ENCODE peak calls at places on chromosomes 11 and 22, in nine cellular contexts. One of them, this sample, is unnamed. For H3K9me3, the result is how much of the 10 kb centered on the place peaks cover.

GRCh38 chr11:86257446-86257845 is 12.9 kb downstream of the EED start:
- DNase-seq in pancreas: no peak
- DNase-seq in breast epithelium: no peak
- DNase-seq in aorta: no peak
- DNase-seq in T-helper 17 cell: no peak
- DNase-seq in SJSA1: no peak
- DNase-seq in upper lobe of right lung: no peak
- DNase-seq in HCT116: no peak
- DNase-seq in IMR-90: no peak
- DNase-seq in this sample: no peak

GRCh38 chr11:68019486-68019885 is 9.4 kb downstream of the ALDH3B1 start:
- DNase-seq in pancreas: peak
- DNase-seq in breast epithelium: no peak
- DNase-seq in aorta: no peak
- DNase-seq in T-helper 17 cell: no peak
- DNase-seq in SJSA1: no peak
- DNase-seq in upper lobe of right lung: no peak
- DNase-seq in HCT116: no peak
- DNase-seq in IMR-90: no peak
- DNase-seq in this sample: no peak

GRCh38 chr11:104339383-104339831 is 175.5 kb upstream of the PDGFD start:
- DNase-seq in pancreas: peak
- DNase-seq in breast epithelium: no peak
- DNase-seq in aorta: no peak
- DNase-seq in T-helper 17 cell: no peak
- DNase-seq in SJSA1: no peak
- DNase-seq in upper lobe of right lung: no peak
- DNase-seq in HCT116: no peak
- DNase-seq in IMR-90: no peak
- DNase-seq in this sample: no peak

GRCh38 chr11:74719011-74719410 is 12.2 kb downstream of the CHRDL2 start:
- DNase-seq in pancreas: no peak
- DNase-seq in breast epithelium: no peak
- DNase-seq in aorta: no peak
- DNase-seq in T-helper 17 cell: no peak
- DNase-seq in SJSA1: no peak
- DNase-seq in upper lobe of right lung: no peak
- DNase-seq in HCT116: no peak
- DNase-seq in IMR-90: no peak
- DNase-seq in this sample: no peak

GRCh38 chr11:12201016-12201985 is 90.9 kb downstream of the MICAL2 start:
- DNase-seq in pancreas: no peak
- DNase-seq in breast epithelium: no peak
- DNase-seq in aorta: peak
- DNase-seq in T-helper 17 cell: no peak
- DNase-seq in SJSA1: no peak
- DNase-seq in upper lobe of right lung: peak
- DNase-seq in HCT116: no peak
- DNase-seq in IMR-90: peak
- DNase-seq in this sample: peak

GRCh38 chr11:15975742-15976141 is 380.6 kb downstream of the SOX6 start:
- DNase-seq in pancreas: no peak
- DNase-seq in breast epithelium: no peak
- DNase-seq in aorta: no peak
- DNase-seq in T-helper 17 cell: no peak
- DNase-seq in SJSA1: peak
- DNase-seq in upper lobe of right lung: no peak
- DNase-seq in HCT116: no peak
- DNase-seq in IMR-90: no peak
- DNase-seq in this sample: no peak

GRCh38 chr11:587978-588380 is 11.7 kb downstream of the PHRF1 start:
- DNase-seq in pancreas: peak
- DNase-seq in breast epithelium: no peak
- DNase-seq in aorta: no peak
- DNase-seq in T-helper 17 cell: no peak
- DNase-seq in SJSA1: no peak
- DNase-seq in upper lobe of right lung: peak
- DNase-seq in HCT116: no peak
- DNase-seq in IMR-90: peak
- DNase-seq in this sample: no peak

GRCh38 chr11:46322759-46323158 is 24.5 kb upstream of the DGKZ start:
- DNase-seq in pancreas: no peak
- DNase-seq in breast epithelium: no peak
- DNase-seq in aorta: no peak
- DNase-seq in T-helper 17 cell: no peak
- DNase-seq in SJSA1: peak
- DNase-seq in upper lobe of right lung: no peak
- DNase-seq in HCT116: peak
- DNase-seq in IMR-90: peak
- DNase-seq in this sample: peak

GRCh38 chr22:21764038-21764804 is 28.6 kb upstream of the YPEL1 start:
- DNase-seq in pancreas: no peak
- DNase-seq in breast epithelium: no peak
- DNase-seq in aorta: peak
- DNase-seq in T-helper 17 cell: no peak
- DNase-seq in SJSA1: no peak
- DNase-seq in upper lobe of right lung: peak
- DNase-seq in HCT116: no peak
- DNase-seq in IMR-90: no peak
- DNase-seq in this sample: no peak

GRCh38 chr11:122023614-122024250 is 92.3 kb downstream of the BLID start:
- DNase-seq in pancreas: no peak
- DNase-seq in breast epithelium: no peak
- DNase-seq in aorta: no peak
- DNase-seq in T-helper 17 cell: no peak
- DNase-seq in SJSA1: no peak
- DNase-seq in upper lobe of right lung: no peak
- DNase-seq in HCT116: no peak
- DNase-seq in IMR-90: no peak
- DNase-seq in this sample: no peak

GRCh38 chr11:7204778-7205177 is 46.9 kb upstream of the SYT9 start:
- DNase-seq in pancreas: no peak
- DNase-seq in breast epithelium: no peak
- DNase-seq in aorta: no peak
- DNase-seq in T-helper 17 cell: no peak
- DNase-seq in SJSA1: no peak
- DNase-seq in upper lobe of right lung: no peak
- DNase-seq in HCT116: no peak
- DNase-seq in IMR-90: no peak
- DNase-seq in this sample: no peak

GRCh38 chr11:44970293-44970692 is 19.6 kb upstream of the TP53I11 start:
- DNase-seq in pancreas: no peak
- DNase-seq in breast epithelium: no peak
- DNase-seq in aorta: no peak
- DNase-seq in T-helper 17 cell: no peak
- DNase-seq in SJSA1: no peak
- DNase-seq in upper lobe of right lung: no peak
- DNase-seq in HCT116: no peak
- DNase-seq in IMR-90: no peak
- DNase-seq in this sample: no peak

GRCh38 chr11:73950869-73951710 is at the start of gene DNAJB13:
- DNase-seq in pancreas: no peak
- DNase-seq in breast epithelium: no peak
- DNase-seq in aorta: no peak
- DNase-seq in T-helper 17 cell: no peak
- DNase-seq in SJSA1: no peak
- DNase-seq in upper lobe of right lung: no peak
- DNase-seq in HCT116: peak
- DNase-seq in IMR-90: peak
- DNase-seq in this sample: peak

GRCh38 chr11:34194576-34195335 is 89.3 kb downstream of the NAT10 start:
- DNase-seq in pancreas: no peak
- DNase-seq in breast epithelium: no peak
- DNase-seq in aorta: no peak
- DNase-seq in T-helper 17 cell: no peak
- DNase-seq in SJSA1: no peak
- DNase-seq in upper lobe of right lung: no peak
- DNase-seq in HCT116: no peak
- DNase-seq in IMR-90: peak
- DNase-seq in this sample: peak

GRCh38 chr11:69067200-69067599 is 18.5 kb downstream of the TPCN2 start:
- DNase-seq in pancreas: peak
- DNase-seq in breast epithelium: no peak
- DNase-seq in aorta: no peak
- DNase-seq in T-helper 17 cell: no peak
- DNase-seq in SJSA1: no peak
- DNase-seq in upper lobe of right lung: no peak
- DNase-seq in HCT116: no peak
- DNase-seq in IMR-90: no peak
- DNase-seq in this sample: no peak

GRCh38 chr22:34015642-34016041 is 95.4 kb upstream of the LARGE1 start:
- DNase-seq in pancreas: no peak
- DNase-seq in breast epithelium: no peak
- DNase-seq in aorta: no peak
- DNase-seq in T-helper 17 cell: no peak
- DNase-seq in SJSA1: no peak
- DNase-seq in upper lobe of right lung: no peak
- DNase-seq in HCT116: no peak
- DNase-seq in IMR-90: no peak
- DNase-seq in this sample: no peak

GRCh38 chr22:34010259-34010658 is 90.0 kb upstream of the LARGE1 start:
- DNase-seq in pancreas: no peak
- DNase-seq in breast epithelium: no peak
- DNase-seq in aorta: no peak
- DNase-seq in T-helper 17 cell: no peak
- DNase-seq in SJSA1: no peak
- DNase-seq in upper lobe of right lung: no peak
- DNase-seq in HCT116: no peak
- DNase-seq in IMR-90: no peak
- DNase-seq in this sample: no peak
- H3K9me3 ChIP-seq in pancreas: under half
- H3K9me3 ChIP-seq in breast epithelium: under half
- H3K9me3 ChIP-seq in aorta: under half
- H3K9me3 ChIP-seq in T-helper 17 cell: under half
- H3K9me3 ChIP-seq in SJSA1: under half
- H3K9me3 ChIP-seq in upper lobe of right lung: under half
- H3K9me3 ChIP-seq in HCT116: under half
- H3K9me3 ChIP-seq in IMR-90: under half
- H3K9me3 ChIP-seq in this sample: under half

GRCh38 chr22:47209077-47209514 is 446.6 kb downstream of the TBC1D22A start:
- DNase-seq in pancreas: no peak
- DNase-seq in breast epithelium: no peak
- DNase-seq in aorta: no peak
- DNase-seq in T-helper 17 cell: no peak
- DNase-seq in SJSA1: no peak
- DNase-seq in upper lobe of right lung: no peak
- DNase-seq in HCT116: no peak
- DNase-seq in IMR-90: peak
- DNase-seq in this sample: no peak

GRCh38 chr22:47206185-47206584 is 443.7 kb downstream of the TBC1D22A start:
- DNase-seq in pancreas: no peak
- DNase-seq in breast epithelium: no peak
- DNase-seq in aorta: no peak
- DNase-seq in T-helper 17 cell: no peak
- DNase-seq in SJSA1: no peak
- DNase-seq in upper lobe of right lung: no peak
- DNase-seq in HCT116: no peak
- DNase-seq in IMR-90: no peak
- DNase-seq in this sample: no peak

GRCh38 chr22:47206819-47207218 is 444.4 kb downstream of the TBC1D22A start:
- DNase-seq in pancreas: no peak
- DNase-seq in breast epithelium: no peak
- DNase-seq in aorta: no peak
- DNase-seq in T-helper 17 cell: no peak
- DNase-seq in SJSA1: no peak
- DNase-seq in upper lobe of right lung: no peak
- DNase-seq in HCT116: no peak
- DNase-seq in IMR-90: no peak
- DNase-seq in this sample: no peak

GRCh38 chr22:47207846-47208554 is 445.6 kb downstream of the TBC1D22A start:
- DNase-seq in pancreas: no peak
- DNase-seq in breast epithelium: no peak
- DNase-seq in aorta: peak
- DNase-seq in T-helper 17 cell: no peak
- DNase-seq in SJSA1: no peak
- DNase-seq in upper lobe of right lung: no peak
- DNase-seq in HCT116: no peak
- DNase-seq in IMR-90: no peak
- DNase-seq in this sample: no peak

DNA sequence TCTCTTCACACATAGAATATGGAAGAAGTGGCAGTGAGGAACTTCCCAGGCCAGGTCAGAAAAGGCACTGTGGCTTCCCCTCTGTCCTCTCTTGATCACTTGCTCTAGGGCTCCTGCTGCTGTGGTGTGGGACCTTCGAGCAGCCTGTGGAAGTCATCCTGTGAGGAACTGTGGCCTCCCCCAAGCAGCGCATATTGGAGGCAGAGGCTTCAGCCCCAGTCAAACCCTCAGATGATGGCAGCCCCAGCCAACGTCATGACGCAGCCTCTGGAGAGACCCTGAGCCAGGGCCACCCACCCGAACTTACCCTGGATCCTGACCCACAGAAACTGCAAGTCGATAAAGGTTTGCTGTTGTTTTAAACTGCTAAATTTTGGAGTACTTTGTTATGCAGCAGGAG is 444.9 kb downstream of the TBC1D22A start:
- DNase-seq in pancreas: no peak
- DNase-seq in breast epithelium: no peak
- DNase-seq in aorta: peak
- DNase-seq in T-helper 17 cell: no peak
- DNase-seq in SJSA1: no peak
- DNase-seq in upper lobe of right lung: no peak
- DNase-seq in HCT116: no peak
- DNase-seq in IMR-90: no peak
- DNase-seq in this sample: no peak
- H3K9me3 ChIP-seq in pancreas: under half
- H3K9me3 ChIP-seq in breast epithelium: under half
- H3K9me3 ChIP-seq in aorta: under half
- H3K9me3 ChIP-seq in T-helper 17 cell: under half
- H3K9me3 ChIP-seq in SJSA1: under half
- H3K9me3 ChIP-seq in upper lobe of right lung: under half
- H3K9me3 ChIP-seq in HCT116: under half
- H3K9me3 ChIP-seq in IMR-90: under half
- H3K9me3 ChIP-seq in this sample: under half

DNA sequence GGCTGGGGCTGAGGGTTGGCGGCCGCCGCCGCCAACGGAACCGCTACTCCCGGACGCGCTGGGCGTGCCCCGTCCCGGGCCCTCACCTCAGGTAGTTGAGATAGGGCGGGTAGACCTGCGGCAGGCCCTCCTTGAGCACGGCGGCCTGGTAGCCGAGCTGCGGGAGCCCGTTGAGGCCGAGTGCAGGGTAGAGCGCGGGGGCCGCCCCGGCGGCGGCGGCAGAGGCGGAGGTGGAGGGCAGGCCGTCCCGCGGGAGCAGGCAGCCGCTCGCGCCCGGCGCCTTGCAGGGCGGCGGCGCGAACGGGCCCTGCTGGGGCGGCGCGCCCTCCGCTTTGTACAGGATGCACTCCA is 2.3 kb downstream of the PGR start:
- DNase-seq in pancreas: peak
- DNase-seq in breast epithelium: peak
- DNase-seq in aorta: peak
- DNase-seq in T-helper 17 cell: no peak
- DNase-seq in SJSA1: peak
- DNase-seq in upper lobe of right lung: peak
- DNase-seq in HCT116: no peak
- DNase-seq in IMR-90: no peak
- DNase-seq in this sample: peak
- H3K9me3 ChIP-seq in pancreas: under half
- H3K9me3 ChIP-seq in breast epithelium: under half
- H3K9me3 ChIP-seq in aorta: under half
- H3K9me3 ChIP-seq in T-helper 17 cell: under half
- H3K9me3 ChIP-seq in SJSA1: under half
- H3K9me3 ChIP-seq in upper lobe of right lung: under half
- H3K9me3 ChIP-seq in HCT116: under half
- H3K9me3 ChIP-seq in IMR-90: under half
- H3K9me3 ChIP-seq in this sample: under half

GRCh38 chr11:59923813-59924212 is 14.4 kb upstream of the OOSP1 start:
- DNase-seq in pancreas: no peak
- DNase-seq in breast epithelium: no peak
- DNase-seq in aorta: no peak
- DNase-seq in T-helper 17 cell: no peak
- DNase-seq in SJSA1: no peak
- DNase-seq in upper lobe of right lung: no peak
- DNase-seq in HCT116: no peak
- DNase-seq in IMR-90: no peak
- DNase-seq in this sample: no peak
- H3K9me3 ChIP-seq in pancreas: under half
- H3K9me3 ChIP-seq in breast epithelium: under half
- H3K9me3 ChIP-seq in aorta: under half
- H3K9me3 ChIP-seq in T-helper 17 cell: under half
- H3K9me3 ChIP-seq in SJSA1: under half
- H3K9me3 ChIP-seq in upper lobe of right lung: under half
- H3K9me3 ChIP-seq in HCT116: under half
- H3K9me3 ChIP-seq in IMR-90: under half
- H3K9me3 ChIP-seq in this sample: under half

This sample was measured in MG63.